ENCODE peak calls at places on chromosome 20, in five cellular contexts. One of them, this sample, is unnamed.

GRCh38 chr20:41618807-41619294 is 674 bp upstream of the CHD6 start:
- DNase-seq in GM12865: no peak
- DNase-seq in upper lobe of right lung: no peak
- DNase-seq in AG08395: peak; percentile 8
- DNase-seq in stimulated activated naive CD8-positive, alpha-beta T cell treated with anti-CD3 and anti-CD28 coated beads, Interleukin-15, Interleukin-2, amounts not matched to agents 100 U/mL and 50 U/mL, for 24 hours: no peak
- DNase-seq in this sample: no peak

GRCh38 chr20:51509208-51509607 is 33.3 kb downstream of the NFATC2 start:
- DNase-seq in GM12865: no peak
- DNase-seq in stimulated activated naive CD8-positive, alpha-beta T cell treated with anti-CD3 and anti-CD28 coated beads, Interleukin-15, Interleukin-2, amounts not matched to agents 100 U/mL and 50 U/mL, for 24 hours: no peak
- DNase-seq in upper lobe of right lung: no peak
- DNase-seq in AG08395: no peak
- DNase-seq in this sample: no peak

GRCh38 chr20:15708984-15709598 is 864.2 kb downstream of the KIF16B start:
- DNase-seq in stimulated activated naive CD8-positive, alpha-beta T cell treated with anti-CD3 and anti-CD28 coated beads, Interleukin-15, Interleukin-2, amounts not matched to agents 100 U/mL and 50 U/mL, for 24 hours: peak; percentile 64
- DNase-seq in AG08395: no peak
- DNase-seq in GM12865: peak; percentile 67
- DNase-seq in upper lobe of right lung: peak; percentile 66
- DNase-seq in this sample: no peak

GRCh38 chr20:10864076-10864672 is 190.4 kb upstream of the JAG1 start:
- DNase-seq in stimulated activated naive CD8-positive, alpha-beta T cell treated with anti-CD3 and anti-CD28 coated beads, Interleukin-15, Interleukin-2, amounts not matched to agents 100 U/mL and 50 U/mL, for 24 hours: no peak
- DNase-seq in AG08395: peak; percentile 9
- DNase-seq in GM12865: no peak
- DNase-seq in upper lobe of right lung: peak; percentile 73
- DNase-seq in this sample: no peak

GRCh38 chr20:57928181-57928967 is 218.6 kb upstream of the PMEPA1 start:
- DNase-seq in upper lobe of right lung: peak; percentile 2
- DNase-seq in AG08395: peak; percentile 91
- DNase-seq in stimulated activated naive CD8-positive, alpha-beta T cell treated with anti-CD3 and anti-CD28 coated beads, Interleukin-15, Interleukin-2, amounts not matched to agents 100 U/mL and 50 U/mL, for 24 hours: no peak
- DNase-seq in GM12865: no peak
- DNase-seq in this sample: no peak

GRCh38 chr20:11905460-11906150 is 12.1 kb upstream of the BTBD3 start:
- DNase-seq in stimulated activated naive CD8-positive, alpha-beta T cell treated with anti-CD3 and anti-CD28 coated beads, Interleukin-15, Interleukin-2, amounts not matched to agents 100 U/mL and 50 U/mL, for 24 hours: no peak
- DNase-seq in upper lobe of right lung: no peak
- DNase-seq in GM12865: no peak
- DNase-seq in AG08395: no peak
- DNase-seq in this sample: no peak

GRCh38 chr20:4082406-4083102 is 67.2 kb upstream of the RNF24 start:
- DNase-seq in AG08395: peak; percentile 54
- DNase-seq in upper lobe of right lung: no peak
- DNase-seq in GM12865: peak; percentile 71
- DNase-seq in stimulated activated naive CD8-positive, alpha-beta T cell treated with anti-CD3 and anti-CD28 coated beads, Interleukin-15, Interleukin-2, amounts not matched to agents 100 U/mL and 50 U/mL, for 24 hours: peak; percentile 52
- DNase-seq in this sample: no peak

GRCh38 chr20:17938889-17939619 is 29.5 kb downstream of the SNX5 start:
- DNase-seq in upper lobe of right lung: peak; percentile 76
- DNase-seq in stimulated activated naive CD8-positive, alpha-beta T cell treated with anti-CD3 and anti-CD28 coated beads, Interleukin-15, Interleukin-2, amounts not matched to agents 100 U/mL and 50 U/mL, for 24 hours: peak; percentile 69
- DNase-seq in GM12865: peak; percentile 85
- DNase-seq in AG08395: peak; percentile 80
- DNase-seq in this sample: peak; percentile 28

GRCh38 chr20:45611054-45611453 is 18.5 kb upstream of the WFDC10A start:
- DNase-seq in upper lobe of right lung: no peak
- DNase-seq in GM12865: no peak
- DNase-seq in AG08395: peak; percentile 82
- DNase-seq in stimulated activated naive CD8-positive, alpha-beta T cell treated with anti-CD3 and anti-CD28 coated beads, Interleukin-15, Interleukin-2, amounts not matched to agents 100 U/mL and 50 U/mL, for 24 hours: peak; percentile 52
- DNase-seq in this sample: no peak